ENCODE peak calls at places on chromosomes 6 and 20, in five cellular contexts. One of them, this sample, is unnamed.
A peak's percentile ranks its signal among the peaks of the same experiment; 100 is the strongest.

GRCh38 chr6:34527751-34528670 is 28.1 kb downstream of the SPDEF start:
- DNase-seq in DND-41: no peak
- DNase-seq in progenitor cell of endocrine pancreas: no peak
- DNase-seq in Kasumi-1: no peak
- DNase-seq in activated gamma-delta T cell treated with Interleukin-2 at 50 U/mL for 16 hours: no peak
- DNase-seq in this sample: no peak

GRCh38 chr6:39328066-39328465 is 5.6 kb upstream of the KCNK16 start:
- DNase-seq in DND-41: no peak
- DNase-seq in progenitor cell of endocrine pancreas: no peak
- DNase-seq in Kasumi-1: no peak
- DNase-seq in activated gamma-delta T cell treated with Interleukin-2 at 50 U/mL for 16 hours: no peak
- DNase-seq in this sample: no peak

GRCh38 chr6:16168121-16168520 is 39.2 kb downstream of the MYLIP start:
- DNase-seq in DND-41: no peak
- DNase-seq in progenitor cell of endocrine pancreas: no peak
- DNase-seq in Kasumi-1: no peak
- DNase-seq in activated gamma-delta T cell treated with Interleukin-2 at 50 U/mL for 16 hours: peak; percentile 31
- DNase-seq in this sample: no peak

GRCh38 chr6:151112130-151112529 is 127.6 kb upstream of the AKAP12 start:
- DNase-seq in DND-41: no peak
- DNase-seq in progenitor cell of endocrine pancreas: no peak
- DNase-seq in Kasumi-1: no peak
- DNase-seq in activated gamma-delta T cell treated with Interleukin-2 at 50 U/mL for 16 hours: no peak
- DNase-seq in this sample: no peak

GRCh38 chr6:30885999-30886896 is 1.9 kb downstream of the DDR1 start:
- DNase-seq in DND-41: peak; percentile 27
- DNase-seq in progenitor cell of endocrine pancreas: no peak
- DNase-seq in Kasumi-1: peak; percentile 19
- DNase-seq in activated gamma-delta T cell treated with Interleukin-2 at 50 U/mL for 16 hours: no peak
- DNase-seq in this sample: peak; percentile 55

GRCh38 chr6:132768051-132768517 is 10.4 kb upstream of the VNN2 start:
- DNase-seq in DND-41: no peak
- DNase-seq in progenitor cell of endocrine pancreas: peak; percentile 9
- DNase-seq in Kasumi-1: peak; percentile 69
- DNase-seq in activated gamma-delta T cell treated with Interleukin-2 at 50 U/mL for 16 hours: no peak
- DNase-seq in this sample: peak; percentile 34

GRCh38 chr6:41630946-41631345 is 7.3 kb upstream of the MDFI start:
- DNase-seq in DND-41: no peak
- DNase-seq in progenitor cell of endocrine pancreas: no peak
- DNase-seq in Kasumi-1: no peak
- DNase-seq in activated gamma-delta T cell treated with Interleukin-2 at 50 U/mL for 16 hours: no peak
- DNase-seq in this sample: no peak

GRCh38 chr20:49636447-49636846 is 68.5 kb upstream of the PTGIS start:
- DNase-seq in DND-41: no peak
- DNase-seq in progenitor cell of endocrine pancreas: no peak
- DNase-seq in Kasumi-1: no peak
- DNase-seq in activated gamma-delta T cell treated with Interleukin-2 at 50 U/mL for 16 hours: no peak
- DNase-seq in this sample: no peak